ENCODE peak calls at places on chromosomes 12 and 14, in six cellular contexts. One of them, this sample, is unnamed.

GRCh38 chr12:109844091-109844490 is 10.9 kb upstream of the TRPV4 start:
- DNase-seq in GM12878: no peak
- DNase-seq in A549: no peak
- DNase-seq in K562: no peak
- DNase-seq in HepG2: peak
- DNase-seq in endothelial cell of umbilical vein: no peak
- DNase-seq in this sample: no peak

GRCh38 chr14:33916663-33917565 is 34.0 kb downstream of the EGLN3 start:
- DNase-seq in GM12878: no peak
- DNase-seq in HepG2: no peak
- DNase-seq in K562: peak
- DNase-seq in A549: peak
- DNase-seq in endothelial cell of umbilical vein: peak
- DNase-seq in this sample: no peak

GRCh38 chr12:47164730-47165439 is 85.1 kb upstream of the AMIGO2 start:
- DNase-seq in HepG2: no peak
- DNase-seq in K562: no peak
- DNase-seq in GM12878: no peak
- DNase-seq in endothelial cell of umbilical vein: no peak
- DNase-seq in A549: no peak
- DNase-seq in this sample: no peak

GRCh38 chr12:113683566-113683965 is 211.9 kb upstream of the LHX5 start:
- DNase-seq in HepG2: no peak
- DNase-seq in A549: no peak
- DNase-seq in endothelial cell of umbilical vein: no peak
- DNase-seq in GM12878: no peak
- DNase-seq in K562: no peak
- DNase-seq in this sample: no peak

GRCh38 chr12:85191-85666 is 18.7 kb downstream of the IQSEC3 start:
- DNase-seq in endothelial cell of umbilical vein: no peak
- DNase-seq in A549: no peak
- DNase-seq in HepG2: no peak
- DNase-seq in K562: no peak
- DNase-seq in GM12878: no peak
- DNase-seq in this sample: no peak

GRCh38 chr12:63319386-63319785 is 168.4 kb upstream of the AVPR1A start:
- DNase-seq in K562: no peak
- DNase-seq in A549: peak
- DNase-seq in endothelial cell of umbilical vein: no peak
- DNase-seq in HepG2: no peak
- DNase-seq in GM12878: no peak
- DNase-seq in this sample: peak

GRCh38 chr12:105522166-105522825 is 191.8 kb downstream of the C12orf75 start:
- DNase-seq in endothelial cell of umbilical vein: no peak
- DNase-seq in HepG2: no peak
- DNase-seq in A549: no peak
- DNase-seq in K562: no peak
- DNase-seq in GM12878: no peak
- DNase-seq in this sample: peak

GRCh38 chr12:47216150-47216677 is 136.5 kb upstream of the AMIGO2 start:
- DNase-seq in GM12878: peak
- DNase-seq in endothelial cell of umbilical vein: no peak
- DNase-seq in HepG2: no peak
- DNase-seq in K562: no peak
- DNase-seq in A549: no peak
- DNase-seq in this sample: peak

GRCh38 chr12:129927316-129927900 is 23.6 kb upstream of the TMEM132D start:
- DNase-seq in K562: no peak
- DNase-seq in GM12878: no peak
- DNase-seq in HepG2: no peak
- DNase-seq in endothelial cell of umbilical vein: no peak
- DNase-seq in A549: no peak
- DNase-seq in this sample: no peak

GRCh38 chr12:27107976-27108375 is 25.6 kb upstream of the C12orf71 start:
- DNase-seq in endothelial cell of umbilical vein: no peak
- DNase-seq in A549: no peak
- DNase-seq in HepG2: no peak
- DNase-seq in K562: no peak
- DNase-seq in GM12878: no peak
- DNase-seq in this sample: no peak

GRCh38 chr14:101017209-101017608 is 113.7 kb upstream of the RTL1 start:
- DNase-seq in HepG2: no peak
- DNase-seq in GM12878: no peak
- DNase-seq in endothelial cell of umbilical vein: no peak
- DNase-seq in K562: no peak
- DNase-seq in A549: no peak
- DNase-seq in this sample: no peak
- TF ChIP-seq MYC in HepG2: no peak
- TF ChIP-seq MYC in GM12878: no peak
- TF ChIP-seq MYC in endothelial cell of umbilical vein: no peak
- TF ChIP-seq MYC in K562: no peak
- TF ChIP-seq MYC in A549: no peak
- TF ChIP-seq MYC in this sample: no peak

GRCh38 chr14:51242545-51243490 is 2.8 kb downstream of the TMX1 start:
- DNase-seq in endothelial cell of umbilical vein: no peak
- DNase-seq in HepG2: no peak
- DNase-seq in K562: no peak
- DNase-seq in A549: no peak
- DNase-seq in GM12878: no peak
- DNase-seq in this sample: peak
- H3K4me3 ChIP-seq in endothelial cell of umbilical vein: no peak
- H3K4me3 ChIP-seq in HepG2: no peak
- H3K4me3 ChIP-seq in K562: peak
- H3K4me3 ChIP-seq in A549: no peak
- H3K4me3 ChIP-seq in GM12878: peak
- H3K4me3 ChIP-seq in this sample: peak

GRCh38 chr14:92328664-92329255 is 5.8 kb downstream of the SLC24A4 start:
- DNase-seq in GM12878: no peak
- DNase-seq in K562: no peak
- DNase-seq in endothelial cell of umbilical vein: no peak
- DNase-seq in HepG2: no peak
- DNase-seq in A549: no peak
- DNase-seq in this sample: no peak

GRCh38 chr14:92323916-92324818 is 1.2 kb downstream of the SLC24A4 start:
- DNase-seq in GM12878: no peak
- DNase-seq in A549: no peak
- DNase-seq in K562: no peak
- DNase-seq in endothelial cell of umbilical vein: no peak
- DNase-seq in HepG2: no peak
- DNase-seq in this sample: no peak

GRCh38 chr14:92322516-92322915 is 449 bp upstream of the SLC24A4 start:
- DNase-seq in endothelial cell of umbilical vein: no peak
- DNase-seq in GM12878: no peak
- DNase-seq in A549: no peak
- DNase-seq in HepG2: no peak
- DNase-seq in K562: no peak
- DNase-seq in this sample: no peak

GRCh38 chr14:92323031-92323915 is at the start of gene SLC24A4:
- DNase-seq in A549: peak
- DNase-seq in K562: no peak
- DNase-seq in GM12878: no peak
- DNase-seq in HepG2: no peak
- DNase-seq in endothelial cell of umbilical vein: no peak
- DNase-seq in this sample: no peak

DNA sequence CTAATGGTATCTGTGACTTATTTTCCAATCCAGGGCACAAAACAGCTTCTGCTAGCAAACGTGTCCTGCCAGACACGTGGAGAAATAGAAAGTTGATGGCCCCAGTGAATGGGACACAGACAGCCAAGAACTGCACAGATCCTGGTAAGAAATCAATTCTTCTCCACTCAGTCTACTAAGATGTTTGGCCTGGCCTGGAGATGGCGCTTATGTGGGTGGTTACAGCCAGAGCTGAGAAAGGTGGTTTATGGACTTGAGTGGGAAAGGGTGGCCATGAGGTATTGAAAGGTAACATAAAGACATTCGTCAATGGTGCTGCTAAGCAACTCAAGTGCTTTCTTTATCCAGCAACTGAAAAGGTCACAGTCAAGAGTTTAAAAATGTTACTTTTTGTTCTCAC is 2.9 kb downstream of the SLC24A4 start:
- DNase-seq in A549: no peak
- DNase-seq in HepG2: no peak
- DNase-seq in K562: no peak
- DNase-seq in endothelial cell of umbilical vein: no peak
- DNase-seq in GM12878: no peak
- DNase-seq in this sample: no peak
- TF ChIP-seq CTCF in A549: peak
- TF ChIP-seq CTCF in HepG2: peak
- TF ChIP-seq CTCF in K562: peak
- TF ChIP-seq CTCF in endothelial cell of umbilical vein: no peak
- TF ChIP-seq CTCF in GM12878: no peak
- TF ChIP-seq CTCF in this sample: no peak

GRCh38 chr14:59728294-59728693 is 142.3 kb downstream of the RTN1 start:
- DNase-seq in K562: no peak
- DNase-seq in GM12878: no peak
- DNase-seq in HepG2: no peak
- DNase-seq in endothelial cell of umbilical vein: no peak
- DNase-seq in A549: no peak
- DNase-seq in this sample: no peak
- TF ChIP-seq MYC in K562: no peak
- TF ChIP-seq MYC in GM12878: no peak
- TF ChIP-seq MYC in HepG2: no peak
- TF ChIP-seq MYC in endothelial cell of umbilical vein: no peak
- TF ChIP-seq MYC in A549: no peak
- TF ChIP-seq MYC in this sample: no peak

DNA sequence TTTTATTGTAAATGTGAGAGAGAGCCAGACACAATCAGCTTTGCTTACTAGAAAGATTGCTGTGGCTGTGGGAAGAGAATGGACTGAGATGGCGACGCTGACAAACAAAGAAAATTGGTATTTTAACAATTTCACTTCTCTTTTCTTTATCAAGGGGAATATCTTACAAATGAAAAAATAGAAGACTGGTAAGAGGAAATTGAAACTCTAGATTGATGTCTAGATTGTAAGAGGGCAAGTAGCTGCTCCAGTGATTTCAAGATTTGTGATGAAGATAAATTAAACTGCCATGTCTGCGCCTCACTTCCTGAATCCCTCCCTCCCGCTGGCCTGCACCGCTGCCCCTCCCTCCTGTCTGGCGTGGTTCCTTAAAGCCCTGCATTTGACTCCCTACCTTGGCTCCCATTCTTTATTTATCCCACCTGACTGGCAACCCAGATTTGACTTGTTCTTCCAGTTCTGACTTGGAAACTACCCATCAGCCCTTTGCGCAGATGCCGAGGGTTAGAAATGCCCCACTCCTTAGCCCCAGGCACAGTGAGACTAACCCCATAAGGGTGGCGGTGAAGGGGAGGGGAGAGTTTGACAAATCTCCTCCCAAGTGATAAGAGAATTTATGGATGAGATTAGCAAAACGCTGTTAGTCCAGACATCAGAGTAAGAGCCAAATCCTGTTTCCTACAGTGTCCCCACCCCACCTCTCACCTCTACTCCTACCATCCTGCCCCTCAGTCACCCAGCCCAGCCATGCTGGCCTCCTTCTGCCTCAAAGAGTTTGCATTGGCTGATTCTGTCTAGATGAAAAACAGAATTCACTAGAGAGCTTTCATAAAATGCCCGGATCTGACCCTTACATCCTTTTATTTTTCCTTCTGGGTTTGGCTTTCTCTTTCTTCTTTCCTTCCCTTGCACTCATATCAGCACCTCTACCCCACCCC is 125.3 kb upstream of the ATF7IP start:
- DNase-seq in A549: no peak
- DNase-seq in GM12878: peak
- DNase-seq in endothelial cell of umbilical vein: no peak
- DNase-seq in HepG2: no peak
- DNase-seq in K562: no peak
- DNase-seq in this sample: peak
- H3K4me3 ChIP-seq in A549: no peak
- H3K4me3 ChIP-seq in GM12878: peak
- H3K4me3 ChIP-seq in endothelial cell of umbilical vein: no peak
- H3K4me3 ChIP-seq in HepG2: no peak
- H3K4me3 ChIP-seq in K562: no peak
- H3K4me3 ChIP-seq in this sample: no peak

GRCh38 chr14:81166126-81166525 is 54.6 kb downstream of the GTF2A1 start:
- DNase-seq in endothelial cell of umbilical vein: no peak
- DNase-seq in A549: no peak
- DNase-seq in K562: no peak
- DNase-seq in HepG2: peak
- DNase-seq in GM12878: no peak
- DNase-seq in this sample: no peak

GRCh38 chr14:81162941-81163340 is 57.8 kb downstream of the GTF2A1 start:
- DNase-seq in endothelial cell of umbilical vein: no peak
- DNase-seq in GM12878: no peak
- DNase-seq in HepG2: no peak
- DNase-seq in A549: no peak
- DNase-seq in K562: no peak
- DNase-seq in this sample: peak

GRCh38 chr14:81165188-81165587 is 55.6 kb downstream of the GTF2A1 start:
- DNase-seq in GM12878: no peak
- DNase-seq in A549: no peak
- DNase-seq in HepG2: peak
- DNase-seq in endothelial cell of umbilical vein: no peak
- DNase-seq in K562: no peak
- DNase-seq in this sample: peak

GRCh38 chr14:81161749-81162148 is 59.0 kb downstream of the GTF2A1 start:
- DNase-seq in A549: no peak
- DNase-seq in endothelial cell of umbilical vein: no peak
- DNase-seq in GM12878: no peak
- DNase-seq in K562: no peak
- DNase-seq in HepG2: no peak
- DNase-seq in this sample: no peak

GRCh38 chr14:81164167-81164774 is 56.5 kb downstream of the GTF2A1 start:
- DNase-seq in HepG2: peak
- DNase-seq in A549: peak
- DNase-seq in GM12878: peak
- DNase-seq in K562: peak
- DNase-seq in endothelial cell of umbilical vein: peak
- DNase-seq in this sample: peak
- TF ChIP-seq CTCF in HepG2: peak
- TF ChIP-seq CTCF in A549: peak
- TF ChIP-seq CTCF in GM12878: peak
- TF ChIP-seq CTCF in K562: peak
- TF ChIP-seq CTCF in endothelial cell of umbilical vein: peak
- TF ChIP-seq CTCF in this sample: peak

GRCh38 chr12:120118710-120119097 is 2.2 kb upstream of the RAB35 start:
- DNase-seq in GM12878: no peak
- DNase-seq in HepG2: peak
- DNase-seq in K562: no peak
- DNase-seq in A549: no peak
- DNase-seq in endothelial cell of umbilical vein: peak
- DNase-seq in this sample: no peak
- TF ChIP-seq MYC in GM12878: no peak
- TF ChIP-seq MYC in HepG2: no peak
- TF ChIP-seq MYC in K562: no peak
- TF ChIP-seq MYC in A549: no peak
- TF ChIP-seq MYC in endothelial cell of umbilical vein: no peak
- TF ChIP-seq MYC in this sample: no peak

This sample was measured in NB4.